ENCODE peak calls at places on chromosomes 1 and 21, in ten cellular contexts. Z is stimulated activated CD4-positive, alpha-beta T cell treated with anti-CD3 and anti-CD28 coated beads, TNF-alpha, amount 100 ng/mL, for 1 hour; D is bronchial epithelial cell; M is EL; Q is occipital lobe; K is ovary; W is nephron progenitor cell; U is fibroblast of the conjunctiva; C is activated naive CD4-positive, alpha-beta T cell treated with anti-CD3 and anti-CD28 coated beads, Interleukin-2, amount 50 U/mL, for 16 hours; B is activated CD4-positive, alpha-beta T cell treated with anti-CD3 and anti-CD28 coated beads, Interleukin-2, amount 10 ng/mL, durations not matched to agents 7 days and 5 days. R is an unnamed sample.
A peak's percentile ranks its signal among the peaks of the same experiment; 100 is the strongest.

GRCh38 chr1:218568962-218569530 is 223.9 kb downstream of the TGFB2 start:
- DNase-seq in Z (no peak), B (no peak), W (peak; percentile 4), Q (no peak), C (no peak), D (no peak), K (no peak), M (peak; percentile 33), U (no peak), R (no peak)

GRCh38 chr21:31331231-31331630 is 12.8 kb downstream of the TIAM1 start:
- DNase-seq in Z (no peak), M (no peak), D (no peak), B (no peak), Q (no peak), W (no peak), U (no peak), C (no peak), K (no peak), R (no peak)

GRCh38 chr1:180268556-180269044 is 38.5 kb downstream of the LHX4 start:
- DNase-seq in W (no peak), U (no peak), D (no peak), Z (no peak), M (no peak), C (no peak), B (no peak), K (no peak), Q (no peak), R (no peak)

GRCh38 chr1:175826705-175827104 is 83.3 kb upstream of the TNR start:
- DNase-seq in U (no peak), Z (no peak), M (no peak), K (no peak), B (no peak), D (no peak), W (no peak), C (no peak), Q (no peak), R (no peak)

GRCh38 chr1:166391677-166392076 is 224.9 kb upstream of the FAM78B start:
- DNase-seq in Q (no peak), B (no peak), K (no peak), U (no peak), Z (no peak), W (no peak), C (no peak), M (peak; percentile 28), D (peak; percentile 30), R (no peak)

GRCh38 chr1:233025156-233025555 is 74.7 kb downstream of the NTPCR start:
- DNase-seq in W (peak; percentile 52), C (peak; percentile 27), Q (no peak), D (no peak), K (no peak), B (peak; percentile 33), U (no peak), M (peak; percentile 30), Z (no peak), R (peak; percentile 46)

GRCh38 chr1:20836230-20836629 is 49.1 kb upstream of the HP1BP3 start:
- DNase-seq in Q (no peak), Z (no peak), W (no peak), D (no peak), M (no peak), U (no peak), C (no peak), B (no peak), K (no peak), R (no peak)

GRCh38 chr1:18866314-18866713 is 6.9 kb upstream of the TAS1R2 start:
- DNase-seq in C (no peak), Q (no peak), M (no peak), K (no peak), D (no peak), U (no peak), Z (no peak), B (no peak), W (no peak), R (no peak)

GRCh38 chr1:16253332-16253922 is 16.4 kb upstream of the CPLANE2 start:
- DNase-seq in B (no peak), M (no peak), W (no peak), Z (no peak), D (no peak), C (no peak), U (no peak), K (no peak), Q (no peak), R (no peak)

GRCh38 chr21:38505654-38506523 is 7.6 kb upstream of the ERG start:
- DNase-seq in W (no peak), U (peak; percentile 71), M (peak; percentile 64), K (peak; percentile 17), B (peak; percentile 59), C (no peak), Q (no peak), Z (no peak), D (peak; percentile 77), R (peak; percentile 55)

GRCh38 chr1:187872555-187872954 is 1043.8 kb downstream of the PLA2G4A start:
- DNase-seq in Q (no peak), Z (no peak), U (no peak), M (no peak), K (no peak), D (no peak), W (no peak), C (no peak), B (no peak), R (no peak)

GRCh38 chr1:54425152-54425584 is 19.0 kb upstream of the SSBP3 start:
- DNase-seq in U (no peak), Z (no peak), M (no peak), B (no peak), Q (no peak), D (no peak), C (no peak), W (no peak), K (no peak), R (no peak)

GRCh38 chr1:64834734-64835133 is 89.9 kb downstream of the RAVER2 start:
- DNase-seq in C (no peak), Z (no peak), U (no peak), K (no peak), D (peak; percentile 80), Q (no peak), B (no peak), W (no peak), M (peak; percentile 45), R (no peak)